ENCODE peak calls at places on chromosomes 6 and 20, in four cellular contexts. B is fibroblast of mammary gland, W is fibroblast of lung, Z is upper lobe of right lung. P is an unnamed sample.

GRCh38 chr6:91697010-91697694 is 1110.3 kb upstream of the MAP3K7 start:
- DNase-seq in B (no peak), W (no peak), Z (no peak), P (no peak)

GRCh38 chr6:36827261-36828079 is 11.8 kb downstream of the CPNE5 start:
- DNase-seq in B (peak; percentile 78), W (peak; percentile 64), Z (no peak), P (no peak)

GRCh38 chr20:577167-577791 is 32.8 kb downstream of the TCF15 start:
- DNase-seq in B (peak; percentile 38), W (no peak), Z (no peak), P (peak; percentile 39)

GRCh38 chr6:54541521-54541920 is 233.3 kb downstream of the TINAG start:
- DNase-seq in B (peak; percentile 4), W (no peak), Z (no peak), P (no peak)

GRCh38 chr6:88246654-88247053 is 80.5 kb upstream of the CNR1 start:
- DNase-seq in B (no peak), W (no peak), Z (no peak), P (no peak)

GRCh38 chr6:26224940-26225847 is 138.0 kb downstream of the HFE start:
- DNase-seq in B (peak; percentile 76), W (peak; percentile 98), Z (no peak), P (no peak)

GRCh38 chr6:1310628-1311399 is 1.1 kb upstream of the FOXQ1 start:
- DNase-seq in B (no peak), W (no peak), Z (peak; percentile 90), P (no peak)

GRCh38 chr20:3539708-3540107 is 68.9 kb downstream of the ATRN start:
- DNase-seq in B (no peak), W (no peak), Z (no peak), P (no peak)

GRCh38 chr6:18586133-18586532 is 199.0 kb downstream of the RNF144B start:
- DNase-seq in B (no peak), W (no peak), Z (no peak), P (no peak)

GRCh38 chr20:38997622-38998021 is 35.5 kb downstream of the DHX35 start:
- DNase-seq in B (no peak), W (no peak), Z (no peak), P (peak; percentile 46)

GRCh38 chr20:44422083-44422482 is 53.6 kb upstream of the TTPAL start:
- DNase-seq in B (peak; percentile 81), W (peak; percentile 38), Z (no peak), P (no peak)

GRCh38 chr20:51335329-51335841 is 207.1 kb downstream of the NFATC2 start:
- DNase-seq in B (peak; percentile 100), W (peak; percentile 100), Z (no peak), P (no peak)

GRCh38 chr6:139944976-139945375 is 570.5 kb upstream of the CITED2 start:
- DNase-seq in B (no peak), W (no peak), Z (no peak), P (no peak)

GRCh38 chr6:132052096-132052495 is 100.9 kb upstream of the CCN2 start:
- DNase-seq in B (peak; percentile 44), W (no peak), Z (no peak), P (no peak)

GRCh38 chr20:54284928-54285704 is 77.2 kb downstream of the PFDN4 start:
- DNase-seq in B (peak; percentile 40), W (no peak), Z (no peak), P (no peak)

GRCh38 chr6:33277663-33278391 is 904 bp downstream of the B3GALT4 start:
- DNase-seq in B (no peak), W (peak; percentile 7), Z (no peak), P (no peak)

GRCh38 chr6:95767897-95768463 is 190.6 kb downstream of the MANEA start:
- DNase-seq in B (no peak), W (no peak), Z (no peak), P (no peak)

GRCh38 chr6:156741287-156742073 is 35.7 kb upstream of the ARID1B start:
- DNase-seq in B (no peak), W (no peak), Z (no peak), P (no peak)

GRCh38 chr6:127518710-127519468 is at the start of gene MTCL3:
- DNase-seq in B (peak; percentile 75), W (peak; percentile 68), Z (peak; percentile 66), P (no peak)
- H3K4me3 ChIP-seq in B (peak within 1 kb of the TSS; percentile 48), W (peak within 1 kb of the TSS; percentile 52), Z (peak within 1 kb of the TSS; percentile 17), P (no peak within 1 kb of the TSS)

GRCh38 chr6:41577865-41578713 is 31.9 kb downstream of the FOXP4 start:
- DNase-seq in B (peak; percentile 51), W (peak; percentile 57), Z (peak; percentile 73), P (no peak)

GRCh38 chr6:41578714-41579610 is 32.8 kb downstream of the FOXP4 start:
- DNase-seq in B (no peak), W (peak; percentile 43), Z (no peak), P (no peak)

GRCh38 chr6:41576667-41577066 is 30.5 kb downstream of the FOXP4 start:
- DNase-seq in B (no peak), W (no peak), Z (no peak), P (no peak)

GRCh38 chr6:41575598-41575997 is 29.4 kb downstream of the FOXP4 start:
- DNase-seq in B (no peak), W (no peak), Z (no peak), P (no peak)

GRCh38 chr6:41577356-41577864 is 31.2 kb downstream of the FOXP4 start:
- DNase-seq in B (no peak), W (no peak), Z (no peak), P (no peak)
- H3K4me3 ChIP-seq in B (no peak overlapping the region), W (no peak overlapping the region), Z (no peak overlapping the region), P (no peak overlapping the region)

GRCh38 chr6:168045706-168046620 is 33.0 kb downstream of the FRMD1 start:
- DNase-seq in B (no peak), W (peak; percentile 30), Z (peak; percentile 55), P (no peak)
- H3K4me3 ChIP-seq in B (no peak overlapping the region), W (no peak overlapping the region), Z (no peak overlapping the region), P (no peak overlapping the region)

GRCh38 chr20:63846938-63847373 is 14.3 kb upstream of the ABHD16B start:
- DNase-seq in B (no peak), W (no peak), Z (no peak), P (no peak)

GRCh38 chr20:63850689-63851547 is 10.4 kb upstream of the ABHD16B start:
- DNase-seq in B (no peak), W (no peak), Z (no peak), P (no peak)

GRCh38 chr20:63846128-63846771 is 15.0 kb upstream of the ABHD16B start:
- DNase-seq in B (no peak), W (peak; percentile 47), Z (no peak), P (no peak)

GRCh38 chr20:63847374-63848002 is 13.8 kb upstream of the ABHD16B start:
- DNase-seq in B (no peak), W (no peak), Z (no peak), P (no peak)

GRCh38 chr20:63848003-63848911 is 13.0 kb upstream of the ABHD16B start:
- DNase-seq in B (no peak), W (no peak), Z (no peak), P (no peak)
- H3K4me3 ChIP-seq in B (no peak overlapping the region), W (no peak overlapping the region), Z (no peak overlapping the region), P (no peak overlapping the region)

P was measured in Jurkat, Clone E6-1.